ENCODE peak calls at places on chromosome 17, in seven cellular contexts. A, T, V, Q, B, I and F are unnamed samples.

GRCh38 chr17:17994770-17995169 is 22.1 kb downstream of the DRC3 start:
- DNase-seq in A (no peak), T (no peak), V (no peak), Q (no peak), B (peak), I (no peak), F (no peak)

GRCh38 chr17:1590747-1591473 is 28.3 kb upstream of the PITPNA start:
- DNase-seq in A (no peak), T (no peak), V (no peak), Q (peak), B (no peak), I (no peak), F (peak)

GRCh38 chr17:8474826-8475225 is 39.1 kb downstream of the NDEL1 start:
- DNase-seq in A (no peak), T (no peak), V (no peak), Q (no peak), B (no peak), I (no peak), F (no peak)

GRCh38 chr17:31494259-31495048 is 103.0 kb downstream of the RAB11FIP4 start:
- DNase-seq in A (no peak), T (no peak), V (no peak), Q (no peak), B (no peak), I (no peak), F (no peak)

GRCh38 chr17:67212716-67213417 is 32.1 kb downstream of the HELZ start:
- DNase-seq in A (no peak), T (no peak), V (no peak), Q (no peak), B (peak), I (peak), F (no peak)

GRCh38 chr17:35947156-35947585 is 3.7 kb upstream of the LYZL6 start:
- DNase-seq in A (peak), T (peak), V (peak), Q (peak), B (peak), I (peak), F (peak)

GRCh38 chr17:44363613-44364159 is at the start of gene FAM171A2:
- DNase-seq in A (peak), T (peak), V (peak), Q (peak), B (peak), I (peak), F (peak)

GRCh38 chr17:50149425-50150353 is 788 bp downstream of the PPP1R9B start:
- DNase-seq in A (peak), T (peak), V (peak), Q (peak), B (peak), I (peak), F (peak)

GRCh38 chr17:19876524-19877161 is 8.9 kb upstream of the ULK2 start:
- DNase-seq in A (no peak), T (no peak), V (no peak), Q (no peak), B (no peak), I (no peak), F (no peak)

GRCh38 chr17:43356999-43357398 is 41.8 kb upstream of the ARL4D start:
- DNase-seq in A (no peak), T (no peak), V (no peak), Q (no peak), B (peak), I (peak), F (no peak)

GRCh38 chr17:74520790-74521480 is 10.3 kb downstream of the CD300LB start:
- DNase-seq in A (no peak), T (no peak), V (no peak), Q (no peak), B (peak), I (peak), F (no peak)

GRCh38 chr17:43940630-43941029 is 1.6 kb downstream of the PPY start:
- DNase-seq in A (peak), T (peak), V (peak), Q (peak), B (peak), I (peak), F (peak)

GRCh38 chr17:77279448-77280303 is 138.9 kb downstream of the SEC14L1 start:
- DNase-seq in A (peak), T (peak), V (no peak), Q (peak), B (no peak), I (peak), F (peak)

GRCh38 chr17:19023209-19023999 is 18.8 kb upstream of the FAM83G start:
- DNase-seq in A (no peak), T (no peak), V (no peak), Q (no peak), B (no peak), I (no peak), F (no peak)

GRCh38 chr17:71899317-71899716 is 221.5 kb upstream of the SOX9 start:
- DNase-seq in A (no peak), T (no peak), V (no peak), Q (no peak), B (peak), I (peak), F (no peak)

GRCh38 chr17:50642722-50643656 is 8.3 kb downstream of the ABCC3 start:
- DNase-seq in A (no peak), T (no peak), V (no peak), Q (no peak), B (no peak), I (peak), F (no peak)

GRCh38 chr17:46841561-46842379 is 9.6 kb upstream of the WNT9B start:
- DNase-seq in A (peak), T (peak), V (no peak), Q (peak), B (peak), I (peak), F (peak)

GRCh38 chr17:9236286-9237052 is 215.2 kb downstream of the NTN1 start:
- DNase-seq in A (no peak), T (no peak), V (no peak), Q (no peak), B (no peak), I (no peak), F (no peak)

GRCh38 chr17:30363715-30364202 is 15.0 kb upstream of the CPD start:
- DNase-seq in A (no peak), T (no peak), V (peak), Q (no peak), B (peak), I (peak), F (no peak)

GRCh38 chr17:8459109-8459508 is 23.4 kb downstream of the NDEL1 start:
- DNase-seq in A (no peak), T (no peak), V (no peak), Q (no peak), B (no peak), I (no peak), F (no peak)

GRCh38 chr17:18230288-18231141 is 5.1 kb downstream of the LLGL1 start:
- DNase-seq in A (no peak), T (no peak), V (no peak), Q (no peak), B (no peak), I (no peak), F (no peak)

GRCh38 chr17:5584971-5585794 is 874 bp upstream of the NLRP1 start:
- DNase-seq in A (peak), T (no peak), V (no peak), Q (no peak), B (peak), I (peak), F (no peak)

GRCh38 chr17:34841467-34841866 is 119.8 kb downstream of the CCT6B start:
- DNase-seq in A (no peak), T (no peak), V (no peak), Q (peak), B (no peak), I (no peak), F (no peak)

GRCh38 chr17:1347681-1348318 is 52.2 kb downstream of the YWHAE start:
- DNase-seq in A (no peak), T (no peak), V (no peak), Q (no peak), B (peak), I (no peak), F (peak)

GRCh38 chr17:29089601-29090044 is 46.7 kb downstream of the PIPOX start:
- DNase-seq in A (no peak), T (no peak), V (no peak), Q (no peak), B (no peak), I (no peak), F (no peak)

GRCh38 chr17:8735336-8735939 is 9.2 kb downstream of the CCDC42 start:
- DNase-seq in A (no peak), T (no peak), V (no peak), Q (no peak), B (no peak), I (no peak), F (no peak)

GRCh38 chr17:48043171-48043570 is 5.0 kb upstream of the NFE2L1 start:
- DNase-seq in A (no peak), T (no peak), V (no peak), Q (no peak), B (peak), I (peak), F (no peak)

GRCh38 chr17:32878211-32878610 is 1.3 kb upstream of the MYO1D start:
- DNase-seq in A (no peak), T (no peak), V (no peak), Q (no peak), B (peak), I (peak), F (no peak)

GRCh38 chr17:27546624-27547300 is 84.2 kb upstream of the LGALS9 start:
- DNase-seq in A (no peak), T (no peak), V (no peak), Q (no peak), B (no peak), I (no peak), F (no peak)

GRCh38 chr17:61837175-61838051 is 25.9 kb downstream of the BRIP1 start:
- DNase-seq in A (peak), T (peak), V (peak), Q (peak), B (peak), I (peak), F (peak)

GRCh38 chr17:76264755-76265623 is at the start of gene UBALD2:
- DNase-seq in A (peak), T (peak), V (peak), Q (peak), B (peak), I (peak), F (peak)

GRCh38 chr17:76267051-76267576 is 2.0 kb downstream of the UBALD2 start:
- DNase-seq in A (no peak), T (no peak), V (no peak), Q (no peak), B (no peak), I (no peak), F (no peak)

GRCh38 chr17:76264425-76264754 is 758 bp upstream of the UBALD2 start:
- DNase-seq in A (no peak), T (no peak), V (no peak), Q (no peak), B (no peak), I (no peak), F (no peak)

GRCh38 chr17:76266244-76266938 is 1.2 kb downstream of the UBALD2 start:
- DNase-seq in A (no peak), T (no peak), V (no peak), Q (peak), B (peak), I (no peak), F (peak)

DNA sequence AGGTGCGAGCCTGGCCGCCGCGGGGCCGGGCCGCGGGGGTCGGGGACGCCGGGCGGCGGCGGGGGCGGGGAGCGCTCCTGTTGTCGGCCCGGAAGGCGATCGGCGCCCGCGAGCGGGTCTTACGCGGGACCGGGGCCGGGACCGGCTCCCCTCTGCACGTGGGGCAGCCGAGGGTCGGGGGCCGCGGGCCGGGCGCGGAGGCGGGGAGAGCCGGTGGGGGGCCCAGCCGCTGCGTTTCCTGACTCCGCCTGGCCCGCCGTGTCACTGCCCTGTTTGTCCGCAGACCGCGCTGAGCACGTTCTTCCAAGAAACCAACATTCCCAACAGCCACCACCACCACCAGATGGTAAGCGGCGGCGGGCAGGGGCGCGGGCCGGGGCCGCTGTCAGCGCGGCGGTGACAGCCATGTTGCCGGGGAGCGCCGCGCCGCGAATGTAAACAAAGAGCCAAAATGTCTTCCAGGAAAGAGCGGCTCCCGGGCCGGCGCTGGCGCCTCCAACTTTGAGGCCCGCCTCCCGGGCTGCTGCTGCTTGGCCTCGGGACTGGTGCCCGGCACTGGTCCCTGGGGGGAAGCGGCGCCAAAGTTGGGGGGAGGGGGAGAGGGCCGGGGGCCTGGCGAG is 586 bp downstream of the UBALD2 start:
- DNase-seq in A (peak), T (peak), V (no peak), Q (peak), B (peak), I (peak), F (peak)
- TF ChIP-seq EZH2phosphoT487 in A (no peak), T (no peak), V (no peak), Q (no peak), B (no peak), I (no peak), F (no peak)

GRCh38 chr17:38431343-38432145 is 3.3 kb downstream of the ARHGAP23 start:
- DNase-seq in A (no peak), T (no peak), V (no peak), Q (no peak), B (no peak), I (no peak), F (no peak)
- H3K4me3 ChIP-seq in A (no peak), T (no peak), V (no peak), Q (no peak), B (no peak), I (no peak), F (no peak)

GRCh38 chr17:39868554-39868942 is 546 bp downstream of the ZPBP2 start:
- DNase-seq in A (no peak), T (no peak), V (no peak), Q (no peak), B (no peak), I (no peak), F (no peak)
- H3K4me2 ChIP-seq in A (no peak), T (no peak), V (no peak), Q (no peak), B (no peak), I (no peak), F (no peak)

GRCh38 chr17:59785091-59785799 is 77.8 kb downstream of the VMP1 start:
- DNase-seq in A (no peak), T (no peak), V (no peak), Q (no peak), B (peak), I (peak), F (no peak)
- TF ChIP-seq EZH2phosphoT487 in A (no peak), T (no peak), V (no peak), Q (no peak), B (no peak), I (no peak), F (no peak)

GRCh38 chr17:7281953-7282751 is 634 bp downstream of the SLC2A4 start:
- DNase-seq in A (peak), T (no peak), V (no peak), Q (peak), B (no peak), I (no peak), F (peak)
- H3K4me3 ChIP-seq in A (peak), T (peak), V (peak), Q (peak), B (peak), I (peak), F (peak)

GRCh38 chr17:81516439-81516838 is 3.8 kb upstream of the ACTG1 start:
- DNase-seq in A (no peak), T (no peak), V (peak), Q (no peak), B (no peak), I (no peak), F (no peak)

GRCh38 chr17:81515530-81516041 is 3.0 kb upstream of the ACTG1 start:
- DNase-seq in A (no peak), T (no peak), V (peak), Q (peak), B (no peak), I (no peak), F (no peak)

GRCh38 chr17:81517339-81518112 is 4.9 kb upstream of the ACTG1 start:
- DNase-seq in A (peak), T (peak), V (peak), Q (no peak), B (peak), I (no peak), F (no peak)

GRCh38 chr17:81518113-81518784 is 5.7 kb upstream of the ACTG1 start:
- DNase-seq in A (peak), T (peak), V (no peak), Q (no peak), B (peak), I (peak), F (no peak)

GRCh38 chr17:81517009-81517338 is 4.4 kb upstream of the ACTG1 start:
- DNase-seq in A (no peak), T (no peak), V (no peak), Q (no peak), B (no peak), I (no peak), F (no peak)
- H3K4me2 ChIP-seq in A (peak), T (no peak), V (no peak), Q (peak), B (peak), I (peak), F (peak)

GRCh38 chr17:80246266-80246681 is 14.4 kb upstream of the RNF213 start:
- DNase-seq in A (no peak), T (no peak), V (no peak), Q (peak), B (no peak), I (no peak), F (no peak)
- TF ChIP-seq EZH2phosphoT487 in A (no peak), T (no peak), V (no peak), Q (no peak), B (no peak), I (no peak), F (no peak)